ENCODE peak calls at places on chromosomes 6 and 20, in seven cellular contexts. P is mesenchymal stem cell, D is neuronal stem cell, R is IMR-90, H is H9, U is mesendoderm, F is H1. C is an unnamed sample.

GRCh38 chr6:151263967-151264366 is 24.2 kb downstream of the AKAP12 start:
- DNase-seq in D (no peak), R (no peak), H (no peak), U (no peak), P (no peak), F (no peak), C (no peak)

GRCh38 chr6:44126320-44127149 is 717 bp downstream of the MRPL14 start:
- DNase-seq in F (peak), D (peak), R (peak), P (peak), H (peak), U (peak), C (peak)

GRCh38 chr6:17469006-17469972 is 75.9 kb downstream of the CAP2 start:
- DNase-seq in H (no peak), U (no peak), P (no peak), D (no peak), R (no peak), F (peak), C (peak)

GRCh38 chr6:39128106-39128505 is 13.1 kb upstream of the SAYSD1 start:
- DNase-seq in U (no peak), H (no peak), F (no peak), D (no peak), R (no peak), P (no peak), C (peak)

GRCh38 chr20:45812157-45813005 is at the start of gene UBE2C:
- DNase-seq in P (peak), H (peak), R (peak), D (peak), F (peak), U (peak), C (peak)

GRCh38 chr20:17423782-17424181 is 107.4 kb downstream of the BFSP1 start:
- DNase-seq in P (no peak), H (no peak), D (no peak), F (no peak), R (no peak), U (no peak), C (no peak)

GRCh38 chr6:815348-815738 is 122.4 kb upstream of the EXOC2 start:
- DNase-seq in D (no peak), H (no peak), F (no peak), U (peak), R (no peak), P (no peak), C (no peak)

GRCh38 chr6:109411034-109411433 is 28.8 kb upstream of the CD164 start:
- DNase-seq in R (no peak), P (no peak), F (no peak), D (no peak), H (no peak), U (no peak), C (no peak)

GRCh38 chr6:109671721-109672120 is 19.3 kb downstream of the AK9 start:
- DNase-seq in P (peak), H (no peak), R (peak), F (no peak), D (no peak), U (no peak), C (no peak)

GRCh38 chr20:19828233-19828632 is 70.2 kb downstream of the RIN2 start:
- DNase-seq in H (no peak), U (no peak), P (peak), R (peak), D (no peak), F (no peak), C (no peak)

GRCh38 chr6:112620832-112621569 is 273.9 kb downstream of the RFPL4B start:
- DNase-seq in H (no peak), D (no peak), F (no peak), P (peak), U (no peak), R (peak), C (no peak)

GRCh38 chr6:84408028-84408427 is 180.6 kb upstream of the CEP162 start:
- DNase-seq in H (no peak), U (no peak), R (no peak), P (no peak), F (no peak), D (no peak), C (no peak)

GRCh38 chr6:7537560-7538174 is 3.8 kb upstream of the DSP start:
- DNase-seq in H (no peak), R (no peak), D (no peak), F (no peak), U (no peak), P (no peak), C (no peak)

GRCh38 chr20:25036331-25036936 is 21.5 kb downstream of the ACSS1 start:
- DNase-seq in R (no peak), P (no peak), D (no peak), H (no peak), U (no peak), F (no peak), C (no peak)

GRCh38 chr20:1500496-1500895 is 9.3 kb upstream of the SIRPB2 start:
- DNase-seq in U (peak), P (no peak), F (no peak), D (no peak), H (peak), R (no peak), C (no peak)
- H3K23ac ChIP-seq in U (no peak), P (no peak), F (no peak), D (no peak), H (no peak), R (no peak), C (no peak)

DNA sequence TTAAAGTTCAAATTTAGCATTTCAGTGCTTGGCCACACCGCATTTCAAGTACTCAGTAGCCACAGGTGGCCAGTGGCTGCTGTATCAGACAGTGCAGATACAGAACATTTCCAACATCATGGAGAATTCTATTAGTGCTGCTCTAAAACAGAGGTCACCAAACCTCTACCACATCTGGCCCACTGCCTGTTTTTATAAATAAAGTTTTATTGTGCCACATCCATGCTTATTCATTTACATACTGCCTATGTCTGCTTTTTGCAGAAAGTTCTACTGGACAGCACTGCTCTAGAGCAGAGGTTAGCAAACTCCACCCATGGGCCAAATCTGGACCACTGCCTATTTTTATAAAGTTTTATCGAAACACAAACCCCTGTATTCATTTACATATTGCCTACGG is 3.7 kb upstream of the PTPRT start:
- DNase-seq in P (no peak), R (no peak), D (no peak), U (no peak), F (no peak), H (no peak), C (no peak)
- H3K4ac ChIP-seq in P (no peak), R (no peak), D (no peak), U (no peak), F (no peak), H (no peak), C (no peak)

DNA sequence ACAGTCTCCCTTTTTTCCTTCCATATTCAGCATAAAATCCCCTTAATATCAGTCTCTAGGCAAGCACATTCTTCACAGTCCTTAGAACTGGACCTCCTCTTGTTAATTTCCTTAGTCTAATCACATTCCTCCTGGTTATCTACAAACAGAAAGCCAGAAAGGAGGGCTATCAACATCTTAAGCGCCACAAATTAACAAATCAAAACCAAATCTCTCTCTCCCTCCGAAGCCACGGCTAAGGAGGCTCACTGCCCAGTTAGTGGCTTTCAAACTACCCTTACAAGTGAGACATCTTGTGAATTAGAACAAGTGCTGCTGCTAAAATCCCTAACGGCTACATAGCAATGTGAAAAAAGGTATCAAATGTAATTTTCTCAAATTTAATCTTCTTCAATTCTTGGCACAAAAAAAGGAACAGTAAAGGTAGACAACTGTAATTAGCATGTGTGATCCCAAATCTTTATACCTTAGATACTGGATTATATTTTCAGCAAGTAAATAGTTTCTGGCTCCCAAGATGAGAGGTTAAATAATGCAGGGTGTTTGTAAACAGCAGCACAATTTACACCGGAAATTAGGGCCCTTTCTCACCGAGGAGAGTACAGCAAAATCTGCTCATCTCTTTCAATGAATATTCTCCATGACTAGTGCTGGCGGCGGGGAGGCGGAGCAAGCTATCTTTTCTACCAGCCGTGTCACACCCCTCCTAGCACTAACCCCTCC is 1.4 kb upstream of the TRIM39 start:
- DNase-seq in P (peak), H (no peak), U (peak), R (peak), F (no peak), D (no peak), C (peak)
- H3K23ac ChIP-seq in P (no peak), H (no peak), U (no peak), R (peak), F (no peak), D (no peak), C (no peak)

GRCh38 chr6:57262901-57263694 is 41.0 kb upstream of the RAB23 start:
- DNase-seq in U (no peak), F (no peak), P (peak), D (no peak), R (peak), H (no peak), C (no peak)

GRCh38 chr6:57268294-57268640 is 46.2 kb upstream of the RAB23 start:
- DNase-seq in D (no peak), H (no peak), R (no peak), F (no peak), P (no peak), U (no peak), C (no peak)

GRCh38 chr6:57265755-57266221 is 43.7 kb upstream of the RAB23 start:
- DNase-seq in P (peak), R (peak), F (no peak), D (no peak), H (no peak), U (no peak), C (no peak)

GRCh38 chr6:57262491-57262890 is 40.4 kb upstream of the RAB23 start:
- DNase-seq in H (no peak), D (no peak), P (peak), F (no peak), R (no peak), U (no peak), C (no peak)

DNA sequence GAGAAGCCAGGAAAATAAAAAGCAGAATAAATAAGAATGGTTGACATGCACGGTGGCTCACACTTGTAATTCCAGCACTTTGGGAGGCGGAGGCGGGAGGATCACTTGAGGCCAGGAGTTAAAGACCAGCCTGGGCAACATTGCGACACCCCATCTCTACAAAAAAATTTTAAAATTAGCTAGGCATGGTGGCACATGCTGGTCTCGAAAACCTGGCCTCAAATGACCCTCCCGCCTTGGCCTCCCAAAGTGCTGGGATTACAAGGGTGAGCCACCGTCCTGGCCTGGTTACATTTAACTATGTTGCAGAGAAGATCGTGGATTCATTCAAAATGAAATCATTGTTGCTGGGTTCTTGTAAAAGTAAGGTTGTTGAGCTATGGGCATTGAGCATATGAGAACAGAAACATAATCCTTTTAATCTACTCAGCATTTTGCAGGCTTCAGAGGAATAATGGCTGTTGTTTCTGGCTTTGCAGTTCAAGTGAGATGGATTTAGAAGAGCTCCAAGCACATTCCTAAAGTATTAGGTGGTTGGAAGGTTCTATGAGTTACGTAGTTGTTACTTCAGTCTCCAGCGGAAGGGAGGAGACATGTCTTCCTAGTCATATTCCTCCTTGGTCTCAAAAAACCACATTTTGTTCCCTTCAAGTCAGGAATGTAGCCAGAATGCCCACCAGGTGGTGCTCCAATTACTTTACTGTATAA is 45.6 kb upstream of the RAB23 start:
- DNase-seq in U (peak), F (peak), H (no peak), D (no peak), P (peak), R (peak), C (peak)
- H3K4ac ChIP-seq in U (no peak), F (no peak), H (no peak), D (no peak), P (no peak), R (peak), C (no peak)

DNA sequence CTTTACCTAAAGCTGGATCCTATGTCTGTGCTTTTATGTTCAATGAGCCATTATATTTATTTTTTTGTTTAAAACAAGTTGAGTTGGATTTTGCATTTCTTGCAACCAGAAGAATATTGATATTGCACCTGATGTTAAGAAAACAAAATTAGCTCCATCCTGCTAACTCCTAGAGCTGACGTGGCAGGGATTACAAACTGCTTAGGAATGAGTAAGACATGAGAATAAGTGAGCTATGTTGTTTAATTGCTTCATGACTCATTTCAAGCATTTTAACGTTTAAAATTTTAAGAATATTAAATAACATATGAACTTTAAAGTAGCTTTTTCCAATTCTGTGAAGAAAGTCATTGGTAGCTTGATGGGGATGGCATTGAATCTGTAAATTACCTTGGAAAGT is 663.5 kb downstream of the EPM2A start:
- DNase-seq in R (peak), F (no peak), P (peak), D (no peak), H (no peak), U (no peak), C (peak)
- H3K23ac ChIP-seq in R (no peak), F (no peak), P (no peak), D (no peak), H (no peak), U (no peak), C (no peak)

GRCh38 chr6:161949531-161949930 is 675.7 kb upstream of the AGPAT4 start:
- DNase-seq in F (no peak), D (no peak), P (no peak), U (no peak), R (no peak), H (no peak), C (peak)
- H3K4ac ChIP-seq in F (no peak), D (no peak), P (no peak), U (no peak), R (no peak), H (no peak), C (no peak)

GRCh38 chr6:136037885-136038460 is 186.5 kb downstream of the PDE7B start:
- DNase-seq in R (peak), F (no peak), H (peak), P (peak), D (no peak), U (no peak), C (no peak)

GRCh38 chr6:136037246-136037884 is 185.9 kb downstream of the PDE7B start:
- DNase-seq in R (peak), P (no peak), D (no peak), F (no peak), H (no peak), U (no peak), C (no peak)

GRCh38 chr6:136036601-136037000 is 185.1 kb downstream of the PDE7B start:
- DNase-seq in D (no peak), R (no peak), F (no peak), P (no peak), U (no peak), H (no peak), C (no peak)

GRCh38 chr6:136038531-136038930 is 187.0 kb downstream of the PDE7B start:
- DNase-seq in P (no peak), H (no peak), U (no peak), F (no peak), D (no peak), R (no peak), C (no peak)

GRCh38 chr6:136039185-136039584 is 187.7 kb downstream of the PDE7B start:
- DNase-seq in H (no peak), R (peak), F (no peak), P (no peak), D (no peak), U (no peak), C (no peak)
- H3K23ac ChIP-seq in H (no peak), R (peak), F (no peak), P (no peak), D (no peak), U (no peak), C (no peak)

GRCh38 chr20:36441027-36441414 is 100.3 kb upstream of the MYL9 start:
- DNase-seq in R (no peak), F (no peak), D (no peak), U (no peak), P (no peak), H (no peak), C (no peak)
- H3K4ac ChIP-seq in R (no peak), F (no peak), D (no peak), U (no peak), P (no peak), H (no peak), C (no peak)

DNA sequence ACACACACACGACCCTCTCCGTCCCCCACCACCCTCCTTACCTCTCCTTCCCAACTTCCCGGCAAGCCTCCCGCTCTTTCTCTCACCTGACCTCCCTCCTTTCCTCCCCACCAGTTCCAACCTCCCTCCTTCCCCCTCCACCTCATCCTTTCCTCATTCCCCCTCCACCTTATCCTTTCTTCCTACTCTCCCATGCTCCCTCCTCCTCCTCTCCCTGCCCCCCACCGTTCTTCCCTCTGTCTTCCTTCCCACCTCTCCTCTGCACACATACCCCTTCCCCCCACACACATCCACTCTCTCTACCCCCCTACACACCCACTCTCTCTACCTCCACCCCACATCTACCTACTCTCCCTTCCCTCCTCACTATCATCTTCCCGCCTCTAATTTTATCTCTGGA is 144.2 kb downstream of the TBC1D32 start:
- DNase-seq in H (no peak), D (no peak), P (no peak), F (no peak), U (no peak), R (no peak), C (no peak)
- H3K23ac ChIP-seq in H (no peak), D (no peak), P (no peak), F (no peak), U (no peak), R (no peak), C (no peak)

C was measured in trophoblast cell.